ENCODE peak calls at places on chromosomes 12 and 14, in six cellular contexts. N is PC-3, M is psoas muscle, P is aorta, I is lower lobe of right lung, K is ascending aorta. G is an unnamed sample.
A peak's percentile ranks its signal among the peaks of the same experiment; 100 is the strongest.

GRCh38 chr12:54172102-54172630 is 16.6 kb downstream of the SMUG1 start:
- DNase-seq in N (no peak), M (no peak), P (no peak), I (no peak), K (no peak), G (no peak)

GRCh38 chr12:119302334-119303132 is 32.0 kb upstream of the CCDC60 start:
- DNase-seq in N (no peak), M (no peak), P (no peak), I (no peak), K (no peak), G (no peak)

GRCh38 chr12:904010-904414 is 45.5 kb downstream of the RAD52 start:
- DNase-seq in N (no peak), M (no peak), P (no peak), I (no peak), K (no peak), G (no peak)

GRCh38 chr12:121114019-121114639 is 18.5 kb upstream of the P2RX7 start:
- DNase-seq in N (no peak), M (no peak), P (no peak), I (no peak), K (no peak), G (no peak)

GRCh38 chr14:92920001-92920400 is 2.9 kb upstream of the CHGA start:
- DNase-seq in N (no peak), M (no peak), P (no peak), I (no peak), K (no peak), G (no peak)

GRCh38 chr12:124283326-124283725 is 11.6 kb upstream of the RFLNA start:
- DNase-seq in N (no peak), M (no peak), P (no peak), I (no peak), K (no peak), G (no peak)

GRCh38 chr12:130764475-130765185 is 48.5 kb upstream of the RIMBP2 start:
- DNase-seq in N (peak; percentile 40), M (no peak), P (no peak), I (no peak), K (no peak), G (no peak)

GRCh38 chr14:44945264-44945663 is 16.5 kb downstream of the KLHL28 start:
- DNase-seq in N (no peak), M (no peak), P (no peak), I (no peak), K (no peak), G (no peak)

GRCh38 chr14:69013943-69014782 is 35.1 kb upstream of the ACTN1 start:
- DNase-seq in N (peak; percentile 95), M (peak; percentile 65), P (no peak), I (peak; percentile 95), K (no peak), G (peak; percentile 60)

GRCh38 chr14:31263485-31264133 is 56.0 kb upstream of the HECTD1 start:
- DNase-seq in N (peak; percentile 97), M (no peak), P (peak; percentile 80), I (no peak), K (peak; percentile 22), G (peak; percentile 29)

GRCh38 chr12:117490130-117490529 is 128.7 kb upstream of the NOS1 start:
- DNase-seq in N (no peak), M (no peak), P (no peak), I (no peak), K (no peak), G (no peak)

GRCh38 chr12:117485984-117486839 is 124.8 kb upstream of the NOS1 start:
- DNase-seq in N (peak; percentile 45), M (no peak), P (no peak), I (no peak), K (no peak), G (no peak)

GRCh38 chr12:117484901-117485300 is 123.5 kb upstream of the NOS1 start:
- DNase-seq in N (no peak), M (no peak), P (no peak), I (no peak), K (no peak), G (no peak)

GRCh38 chr12:117489671-117490070 is 128.2 kb upstream of the NOS1 start:
- DNase-seq in N (no peak), M (no peak), P (no peak), I (no peak), K (no peak), G (no peak)

DNA sequence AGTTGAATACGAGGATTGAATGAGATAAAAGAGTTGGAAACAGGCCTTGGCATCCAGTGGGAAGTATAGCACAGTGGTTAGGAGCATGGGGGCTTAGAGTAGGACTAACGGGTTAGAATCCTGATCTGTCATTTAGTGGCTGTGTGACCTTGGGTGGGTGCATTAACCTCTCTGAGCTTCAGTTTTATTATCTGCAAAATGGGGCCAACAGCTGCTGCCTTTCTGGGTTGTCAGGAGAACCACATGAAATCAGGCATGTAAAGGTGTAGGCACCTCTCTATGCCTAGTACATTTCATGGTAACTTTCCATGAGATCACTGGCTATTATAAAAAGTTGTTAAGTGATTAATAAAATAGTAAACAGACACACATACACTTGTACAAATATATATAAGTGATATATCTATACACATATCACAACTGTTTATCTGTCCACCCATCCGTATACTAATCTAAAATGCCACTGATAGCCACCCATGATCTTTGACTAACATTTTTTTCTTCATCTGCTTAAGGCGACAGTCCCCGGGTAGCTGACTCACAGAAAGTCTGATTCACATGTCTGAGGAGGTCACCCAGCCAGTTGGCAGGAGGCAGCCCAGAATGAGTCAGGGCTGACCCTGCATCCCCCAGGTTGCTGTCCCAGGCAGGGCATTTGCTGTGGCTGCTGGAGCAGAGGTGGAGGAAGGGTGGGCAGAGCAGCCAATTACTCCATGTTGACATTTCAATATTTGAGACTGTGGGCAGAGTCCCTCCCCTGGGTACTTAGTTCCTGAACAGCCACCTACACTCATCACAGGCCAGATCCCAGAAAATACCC is 125.6 kb upstream of the NOS1 start:
- DNase-seq in N (peak; percentile 97), M (peak; percentile 83), P (no peak), I (no peak), K (no peak), G (no peak)
- H3K27ac ChIP-seq in N (peak overlapping the region; percentile 78), M (peak overlapping the region; percentile 69), P (no peak overlapping the region), I (no peak overlapping the region), K (no peak overlapping the region), G (no peak overlapping the region)

GRCh38 chr12:95764848-95765247 is 25.7 kb downstream of the NTN4 start:
- DNase-seq in N (no peak), M (no peak), P (no peak), I (no peak), K (no peak), G (no peak)

GRCh38 chr12:95763809-95764253 is 26.7 kb downstream of the NTN4 start:
- DNase-seq in N (peak; percentile 96), M (peak; percentile 53), P (no peak), I (no peak), K (no peak), G (no peak)

GRCh38 chr12:95762123-95762785 is 28.3 kb downstream of the NTN4 start:
- DNase-seq in N (no peak), M (no peak), P (no peak), I (no peak), K (no peak), G (no peak)

GRCh38 chr12:95766356-95767019 is 24.1 kb downstream of the NTN4 start:
- DNase-seq in N (no peak), M (no peak), P (no peak), I (no peak), K (no peak), G (no peak)

DNA sequence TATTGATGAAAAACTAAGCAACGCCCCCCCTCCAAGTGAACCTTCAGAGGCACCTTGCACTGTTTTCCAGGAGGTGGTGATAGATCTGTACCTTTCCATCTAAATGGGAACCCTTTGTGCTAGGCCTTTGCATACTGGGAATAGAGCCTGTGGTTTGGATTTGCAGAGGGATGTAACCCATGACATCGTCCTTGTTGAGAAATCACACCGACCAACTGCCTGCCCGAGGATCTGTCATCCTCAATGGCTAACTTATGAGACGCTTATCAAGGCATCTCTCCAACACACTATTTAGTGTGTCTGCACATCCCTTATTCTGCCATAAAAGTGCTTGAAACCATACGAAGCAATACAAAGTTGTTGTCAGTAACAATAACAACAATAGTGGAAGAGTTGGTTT is 22.9 kb downstream of the NTN4 start:
- DNase-seq in N (no peak), M (no peak), P (no peak), I (no peak), K (no peak), G (no peak)
- H3K4me1 ChIP-seq in N (peaks cover 35% of the 10 kb centered on the region), M (no peaks in the 10 kb centered on the region), P (peaks cover 3% of the 10 kb centered on the region), I (peaks cover 10% of the 10 kb centered on the region), K (no peaks in the 10 kb centered on the region), G (peaks cover 10% of the 10 kb centered on the region)

GRCh38 chr12:89671469-89671868 is 37.2 kb downstream of the ATP2B1 start:
- DNase-seq in N (no peak), M (no peak), P (no peak), I (no peak), K (no peak), G (no peak)
- H3K4me3 ChIP-seq in N (no peak overlapping the region), M (no peak overlapping the region), P (no peak overlapping the region), I (no peak overlapping the region), K (no peak overlapping the region), G (no peak overlapping the region)

DNA sequence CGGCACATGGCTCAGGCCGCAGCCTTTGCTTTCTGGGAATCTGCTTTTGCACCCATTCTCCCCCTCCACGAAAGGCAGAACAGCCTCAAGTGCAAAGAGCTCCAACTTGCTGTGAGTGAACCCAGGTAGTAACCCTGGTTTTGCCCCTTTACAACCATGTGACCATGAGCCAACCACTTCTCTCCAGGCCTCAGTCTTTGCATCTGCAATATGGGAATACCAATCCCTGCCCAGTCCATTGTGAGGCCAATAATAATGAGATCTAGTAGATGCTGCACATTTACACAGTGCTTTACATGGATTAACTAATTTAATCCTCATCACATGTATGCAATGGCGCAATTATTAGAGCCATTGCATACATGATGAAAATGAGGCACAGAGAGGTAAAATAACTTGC is 108.9 kb upstream of the MYL2 start:
- DNase-seq in N (no peak), M (no peak), P (no peak), I (no peak), K (no peak), G (no peak)
- H3K27ac ChIP-seq in N (no peak overlapping the region), M (no peak overlapping the region), P (no peak overlapping the region), I (no peak overlapping the region), K (no peak overlapping the region), G (no peak overlapping the region)

GRCh38 chr12:94171595-94171930 is 23.2 kb downstream of the PLXNC1 start:
- DNase-seq in N (no peak), M (no peak), P (no peak), I (no peak), K (no peak), G (no peak)

GRCh38 chr12:94174576-94174975 is 26.2 kb downstream of the PLXNC1 start:
- DNase-seq in N (no peak), M (no peak), P (no peak), I (peak; percentile 66), K (no peak), G (peak; percentile 34)

GRCh38 chr12:94173660-94174265 is 25.4 kb downstream of the PLXNC1 start:
- DNase-seq in N (no peak), M (no peak), P (no peak), I (no peak), K (no peak), G (no peak)

GRCh38 chr12:94172031-94172430 is 23.7 kb downstream of the PLXNC1 start:
- DNase-seq in N (peak; percentile 56), M (no peak), P (no peak), I (no peak), K (no peak), G (no peak)

DNA sequence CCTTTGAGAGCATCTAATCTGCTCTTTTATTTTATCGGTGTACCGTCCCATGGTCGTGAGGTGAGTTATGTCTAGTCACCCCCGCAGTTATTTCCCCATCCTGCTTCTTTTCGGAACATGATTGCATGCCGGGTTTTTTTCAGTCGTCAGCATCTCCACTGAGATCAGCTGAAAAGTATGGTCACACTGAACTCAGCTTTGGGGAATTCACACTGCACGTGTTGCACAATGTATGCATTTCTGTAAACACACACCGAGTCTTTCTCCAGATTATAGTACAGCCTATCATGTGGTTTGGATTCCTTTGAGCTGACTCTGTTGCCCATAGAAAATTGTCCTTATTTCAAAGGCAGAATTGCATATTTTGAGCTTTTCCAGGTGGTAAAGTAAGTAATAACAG is 24.6 kb downstream of the PLXNC1 start:
- DNase-seq in N (peak; percentile 60), M (no peak), P (no peak), I (no peak), K (no peak), G (no peak)
- H3K4me1 ChIP-seq in N (peaks cover 25% of the 10 kb centered on the region), M (no peaks in the 10 kb centered on the region), P (no peaks in the 10 kb centered on the region), I (peaks cover 23% of the 10 kb centered on the region), K (no peaks in the 10 kb centered on the region), G (no peaks in the 10 kb centered on the region)